ENCODE peak calls at places on chromosomes 5 and 9, in four cellular contexts. One of them, this sample, is unnamed.

GRCh38 chr5:148382961-148383360 is 797 bp upstream of the FBXO38 start:
- DNase-seq in cardiac fibroblast: no peak
- DNase-seq in tibial artery: no peak
- DNase-seq in choroid plexus epithelial cell: peak
- DNase-seq in this sample: no peak

GRCh38 chr5:42851441-42851840 is 39.7 kb upstream of the SELENOP start:
- DNase-seq in cardiac fibroblast: no peak
- DNase-seq in tibial artery: no peak
- DNase-seq in choroid plexus epithelial cell: no peak
- DNase-seq in this sample: no peak

GRCh38 chr5:41246376-41246775 is 33.0 kb upstream of the C6 start:
- DNase-seq in cardiac fibroblast: peak
- DNase-seq in tibial artery: no peak
- DNase-seq in choroid plexus epithelial cell: peak
- DNase-seq in this sample: no peak

GRCh38 chr9:105911104-105911911 is 217.0 kb downstream of the TMEM38B start:
- DNase-seq in cardiac fibroblast: no peak
- DNase-seq in tibial artery: no peak
- DNase-seq in choroid plexus epithelial cell: peak
- DNase-seq in this sample: no peak

GRCh38 chr9:116303270-116303904 is 149.8 kb downstream of the PAPPA start:
- DNase-seq in cardiac fibroblast: peak
- DNase-seq in tibial artery: no peak
- DNase-seq in choroid plexus epithelial cell: no peak
- DNase-seq in this sample: no peak

GRCh38 chr5:148179234-148179824 is 11.0 kb downstream of the SPINK14 start:
- DNase-seq in cardiac fibroblast: peak
- DNase-seq in tibial artery: no peak
- DNase-seq in choroid plexus epithelial cell: peak
- DNase-seq in this sample: peak

GRCh38 chr5:168311061-168311566 is 19.7 kb downstream of the WWC1 start:
- DNase-seq in cardiac fibroblast: no peak
- DNase-seq in tibial artery: no peak
- DNase-seq in choroid plexus epithelial cell: no peak
- DNase-seq in this sample: no peak

GRCh38 chr5:72280655-72281069 is 39.4 kb downstream of the MRPS27 start:
- DNase-seq in cardiac fibroblast: peak
- DNase-seq in tibial artery: no peak
- DNase-seq in choroid plexus epithelial cell: peak
- DNase-seq in this sample: no peak

GRCh38 chr5:153781325-153781724 is 257.4 kb downstream of the FAM114A2 start:
- DNase-seq in cardiac fibroblast: no peak
- DNase-seq in tibial artery: no peak
- DNase-seq in choroid plexus epithelial cell: no peak
- DNase-seq in this sample: no peak

GRCh38 chr5:158410976-158411375 is 552.0 kb upstream of the CLINT1 start:
- DNase-seq in cardiac fibroblast: no peak
- DNase-seq in tibial artery: no peak
- DNase-seq in choroid plexus epithelial cell: no peak
- DNase-seq in this sample: peak

GRCh38 chr5:102792705-102793104 is 37.6 kb downstream of the PAM start:
- DNase-seq in cardiac fibroblast: peak
- DNase-seq in tibial artery: no peak
- DNase-seq in choroid plexus epithelial cell: peak
- DNase-seq in this sample: no peak

GRCh38 chr5:135880278-135880677 is 15.4 kb downstream of the IL9 start:
- DNase-seq in cardiac fibroblast: peak
- DNase-seq in tibial artery: no peak
- DNase-seq in choroid plexus epithelial cell: peak
- DNase-seq in this sample: no peak

GRCh38 chr5:2848634-2849033 is 97.2 kb upstream of the IRX2 start:
- DNase-seq in cardiac fibroblast: no peak
- DNase-seq in tibial artery: no peak
- DNase-seq in choroid plexus epithelial cell: no peak
- DNase-seq in this sample: no peak

GRCh38 chr9:106753155-106753671 is 109.8 kb upstream of the ZNF462 start:
- DNase-seq in cardiac fibroblast: no peak
- DNase-seq in tibial artery: no peak
- DNase-seq in choroid plexus epithelial cell: peak
- DNase-seq in this sample: no peak

GRCh38 chr9:130561056-130561455 is 18.3 kb upstream of the FUBP3 start:
- DNase-seq in cardiac fibroblast: no peak
- DNase-seq in tibial artery: no peak
- DNase-seq in choroid plexus epithelial cell: no peak
- DNase-seq in this sample: no peak

GRCh38 chr9:134215709-134216448 is 51.5 kb upstream of the RNU6ATAC start:
- DNase-seq in cardiac fibroblast: peak
- DNase-seq in tibial artery: no peak
- DNase-seq in choroid plexus epithelial cell: peak
- DNase-seq in this sample: no peak

GRCh38 chr5:15887072-15887471 is 292.5 kb downstream of the MARCHF11 start:
- DNase-seq in cardiac fibroblast: no peak
- DNase-seq in tibial artery: no peak
- DNase-seq in choroid plexus epithelial cell: no peak
- DNase-seq in this sample: no peak

GRCh38 chr5:79858097-79858723 is 132.9 kb downstream of the MTX3 start:
- DNase-seq in cardiac fibroblast: peak
- DNase-seq in tibial artery: peak
- DNase-seq in choroid plexus epithelial cell: peak
- DNase-seq in this sample: no peak

GRCh38 chr9:114425126-114425525 is 37.3 kb upstream of the AKNA start:
- DNase-seq in cardiac fibroblast: no peak
- DNase-seq in tibial artery: no peak
- DNase-seq in choroid plexus epithelial cell: no peak
- DNase-seq in this sample: no peak

GRCh38 chr9:113657765-113658564 is 194.4 kb downstream of the RGS3 start:
- DNase-seq in cardiac fibroblast: peak
- DNase-seq in tibial artery: peak
- DNase-seq in choroid plexus epithelial cell: peak
- DNase-seq in this sample: no peak

GRCh38 chr5:168734657-168735344 is 155.6 kb upstream of the PANK3 start:
- DNase-seq in cardiac fibroblast: peak
- DNase-seq in tibial artery: peak
- DNase-seq in choroid plexus epithelial cell: peak
- DNase-seq in this sample: no peak

GRCh38 chr5:91048073-91048472 is 335.0 kb downstream of the ARRDC3 start:
- DNase-seq in cardiac fibroblast: no peak
- DNase-seq in tibial artery: no peak
- DNase-seq in choroid plexus epithelial cell: no peak
- DNase-seq in this sample: no peak

GRCh38 chr5:76196886-76197489 is 113.8 kb downstream of the SV2C start:
- DNase-seq in cardiac fibroblast: no peak
- DNase-seq in tibial artery: no peak
- DNase-seq in choroid plexus epithelial cell: no peak
- DNase-seq in this sample: no peak

GRCh38 chr9:34896112-34896511 is 62.0 kb upstream of the PHF24 start:
- DNase-seq in cardiac fibroblast: peak
- DNase-seq in tibial artery: no peak
- DNase-seq in choroid plexus epithelial cell: peak
- DNase-seq in this sample: no peak

GRCh38 chr5:124737651-124738050 is 8.8 kb downstream of the ZNF608 start:
- DNase-seq in cardiac fibroblast: no peak
- DNase-seq in tibial artery: no peak
- DNase-seq in choroid plexus epithelial cell: no peak
- DNase-seq in this sample: no peak

GRCh38 chr9:118529210-118529609 is 825.0 kb downstream of the TLR4 start:
- DNase-seq in cardiac fibroblast: peak
- DNase-seq in tibial artery: no peak
- DNase-seq in choroid plexus epithelial cell: peak
- DNase-seq in this sample: no peak

GRCh38 chr5:157546456-157547100 is 29.0 kb downstream of the ADAM19 start:
- DNase-seq in cardiac fibroblast: peak
- DNase-seq in tibial artery: no peak
- DNase-seq in choroid plexus epithelial cell: peak
- DNase-seq in this sample: no peak

GRCh38 chr5:58215364-58215763 is 244.5 kb downstream of the PLK2 start:
- DNase-seq in cardiac fibroblast: no peak
- DNase-seq in tibial artery: no peak
- DNase-seq in choroid plexus epithelial cell: no peak
- DNase-seq in this sample: no peak
- TF ChIP-seq CTCF in cardiac fibroblast: no peak
- TF ChIP-seq CTCF in tibial artery: no peak
- TF ChIP-seq CTCF in choroid plexus epithelial cell: no peak
- TF ChIP-seq CTCF in this sample: no peak

GRCh38 chr9:111352545-111352944 is 22.5 kb upstream of the OR2K2 start:
- DNase-seq in cardiac fibroblast: no peak
- DNase-seq in tibial artery: no peak
- DNase-seq in choroid plexus epithelial cell: no peak
- DNase-seq in this sample: no peak

GRCh38 chr9:111360881-111361280 is 30.9 kb upstream of the OR2K2 start:
- DNase-seq in cardiac fibroblast: no peak
- DNase-seq in tibial artery: no peak
- DNase-seq in choroid plexus epithelial cell: no peak
- DNase-seq in this sample: no peak

GRCh38 chr9:111362526-111362925 is 32.5 kb upstream of the OR2K2 start:
- DNase-seq in cardiac fibroblast: no peak
- DNase-seq in tibial artery: no peak
- DNase-seq in choroid plexus epithelial cell: no peak
- DNase-seq in this sample: peak

GRCh38 chr9:111356567-111357244 is 26.7 kb upstream of the OR2K2 start:
- DNase-seq in cardiac fibroblast: peak
- DNase-seq in tibial artery: no peak
- DNase-seq in choroid plexus epithelial cell: peak
- DNase-seq in this sample: peak
- H3K4me3 ChIP-seq in cardiac fibroblast: no peak
- H3K4me3 ChIP-seq in tibial artery: peak
- H3K4me3 ChIP-seq in choroid plexus epithelial cell: peak
- H3K4me3 ChIP-seq in this sample: peak

GRCh38 chr5:179870403-179870903 is 11.8 kb upstream of the MRNIP start:
- DNase-seq in cardiac fibroblast: peak
- DNase-seq in tibial artery: no peak
- DNase-seq in choroid plexus epithelial cell: peak
- DNase-seq in this sample: no peak
- TF ChIP-seq CTCF in cardiac fibroblast: peak
- TF ChIP-seq CTCF in tibial artery: no peak
- TF ChIP-seq CTCF in choroid plexus epithelial cell: peak
- TF ChIP-seq CTCF in this sample: no peak

GRCh38 chr5:176447538-176447981 is 625 bp upstream of the FAF2 start:
- DNase-seq in cardiac fibroblast: no peak
- DNase-seq in tibial artery: no peak
- DNase-seq in choroid plexus epithelial cell: no peak
- DNase-seq in this sample: no peak

GRCh38 chr5:176447982-176448608 is at the start of gene FAF2:
- DNase-seq in cardiac fibroblast: peak
- DNase-seq in tibial artery: peak
- DNase-seq in choroid plexus epithelial cell: peak
- DNase-seq in this sample: peak

GRCh38 chr5:176454724-176455394 is 6.7 kb downstream of the FAF2 start:
- DNase-seq in cardiac fibroblast: no peak
- DNase-seq in tibial artery: no peak
- DNase-seq in choroid plexus epithelial cell: no peak
- DNase-seq in this sample: no peak

GRCh38 chr5:176446884-176447537 is 1.2 kb upstream of the FAF2 start:
- DNase-seq in cardiac fibroblast: no peak
- DNase-seq in tibial artery: peak
- DNase-seq in choroid plexus epithelial cell: no peak
- DNase-seq in this sample: no peak

GRCh38 chr5:176450077-176450476 is 1.9 kb downstream of the FAF2 start:
- DNase-seq in cardiac fibroblast: no peak
- DNase-seq in tibial artery: no peak
- DNase-seq in choroid plexus epithelial cell: no peak
- DNase-seq in this sample: no peak
- H3K4me3 ChIP-seq in cardiac fibroblast: no peak
- H3K4me3 ChIP-seq in tibial artery: no peak
- H3K4me3 ChIP-seq in choroid plexus epithelial cell: no peak
- H3K4me3 ChIP-seq in this sample: no peak

GRCh38 chr5:139406960-139407359 is 3.1 kb upstream of the SPATA24 start:
- DNase-seq in cardiac fibroblast: no peak
- DNase-seq in tibial artery: no peak
- DNase-seq in choroid plexus epithelial cell: no peak
- DNase-seq in this sample: no peak

GRCh38 chr5:139403787-139404483 is at the start of gene SPATA24:
- DNase-seq in cardiac fibroblast: peak
- DNase-seq in tibial artery: peak
- DNase-seq in choroid plexus epithelial cell: peak
- DNase-seq in this sample: peak

GRCh38 chr5:139402561-139403158 is 1.2 kb downstream of the SPATA24 start:
- DNase-seq in cardiac fibroblast: peak
- DNase-seq in tibial artery: no peak
- DNase-seq in choroid plexus epithelial cell: no peak
- DNase-seq in this sample: no peak

GRCh38 chr5:139403418-139403786 is 487 bp downstream of the SPATA24 start:
- DNase-seq in cardiac fibroblast: no peak
- DNase-seq in tibial artery: no peak
- DNase-seq in choroid plexus epithelial cell: no peak
- DNase-seq in this sample: no peak

GRCh38 chr5:139404484-139404840 is 573 bp upstream of the SPATA24 start:
- DNase-seq in cardiac fibroblast: no peak
- DNase-seq in tibial artery: no peak
- DNase-seq in choroid plexus epithelial cell: no peak
- DNase-seq in this sample: no peak
- TF ChIP-seq CTCF in cardiac fibroblast: no peak
- TF ChIP-seq CTCF in tibial artery: no peak
- TF ChIP-seq CTCF in choroid plexus epithelial cell: no peak
- TF ChIP-seq CTCF in this sample: no peak

DNA sequence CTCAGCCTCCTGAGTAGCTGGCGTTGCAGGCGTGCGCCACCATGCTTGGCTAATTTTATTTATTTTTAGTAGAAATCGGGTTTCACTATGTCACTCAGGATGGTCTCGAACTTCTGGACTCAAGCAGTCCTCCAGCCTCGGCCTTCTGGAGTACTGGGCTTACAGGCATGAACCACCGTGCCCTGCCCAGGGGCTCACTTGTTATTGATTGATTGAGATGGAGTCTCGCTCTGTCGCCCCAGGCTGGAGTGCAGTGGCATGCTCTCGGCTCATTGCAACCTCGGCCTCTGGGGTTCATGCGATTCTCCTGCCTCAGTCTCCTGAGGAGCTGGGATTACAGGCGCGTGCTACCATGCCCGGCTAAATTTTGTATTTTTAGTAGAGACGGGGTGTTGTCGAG is 1.6 kb downstream of the HSPA4 start:
- DNase-seq in cardiac fibroblast: no peak
- DNase-seq in tibial artery: no peak
- DNase-seq in choroid plexus epithelial cell: no peak
- DNase-seq in this sample: no peak
- H3K4me3 ChIP-seq in cardiac fibroblast: peak
- H3K4me3 ChIP-seq in tibial artery: peak
- H3K4me3 ChIP-seq in choroid plexus epithelial cell: peak
- H3K4me3 ChIP-seq in this sample: peak

GRCh38 chr9:19551124-19551929 is 142.5 kb downstream of the ACER2 start:
- DNase-seq in cardiac fibroblast: no peak
- DNase-seq in tibial artery: no peak
- DNase-seq in choroid plexus epithelial cell: no peak
- DNase-seq in this sample: no peak
- TF ChIP-seq CTCF in cardiac fibroblast: no peak
- TF ChIP-seq CTCF in tibial artery: no peak
- TF ChIP-seq CTCF in choroid plexus epithelial cell: no peak
- TF ChIP-seq CTCF in this sample: no peak

DNA sequence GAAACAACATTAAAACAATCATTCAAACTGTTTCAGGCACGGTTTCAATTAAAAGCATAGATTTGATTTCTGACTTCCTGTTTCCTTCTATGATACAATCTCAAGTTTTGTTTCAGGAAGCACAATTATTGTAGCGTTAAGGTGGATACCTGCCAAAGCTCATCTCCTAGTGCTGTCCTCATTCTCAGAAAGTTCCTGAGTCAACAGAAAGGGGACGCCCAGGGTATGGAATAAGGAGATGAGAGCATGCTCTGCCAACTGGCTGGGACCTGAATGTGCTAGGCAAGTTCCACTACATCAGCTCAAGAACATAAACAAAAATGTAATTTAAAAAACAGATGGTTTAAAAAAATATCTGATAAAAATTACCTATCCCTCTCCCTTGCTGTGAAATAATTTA is 2.1 kb upstream of the TRIM14 start:
- DNase-seq in cardiac fibroblast: peak
- DNase-seq in tibial artery: no peak
- DNase-seq in choroid plexus epithelial cell: peak
- DNase-seq in this sample: no peak
- H3K4me3 ChIP-seq in cardiac fibroblast: no peak
- H3K4me3 ChIP-seq in tibial artery: no peak
- H3K4me3 ChIP-seq in choroid plexus epithelial cell: no peak
- H3K4me3 ChIP-seq in this sample: no peak